ENCODE peak calls at places on chromosomes 12 and 14, in five cellular contexts. Q, H, D, T and J are unnamed samples. For H3K4me1, the result is how much of the 10 kb centered on the place peaks cover.

GRCh38 chr14:64293976-64294671 is at the start of gene ESR2:
- DNase-seq in H (no peak), T (peak), D (peak), Q (no peak), J (no peak)

GRCh38 chr14:72792051-72792788 is 101.7 kb downstream of the DPF3 start:
- DNase-seq in T (no peak), Q (no peak), D (peak), H (no peak), J (no peak)

GRCh38 chr14:76639606-76640272 is 121.5 kb upstream of the VASH1 start:
- DNase-seq in H (no peak), D (no peak), Q (no peak), T (no peak), J (no peak)

GRCh38 chr12:99131761-99132199 is 486.7 kb downstream of the APAF1 start:
- DNase-seq in H (no peak), D (peak), T (no peak), Q (no peak), J (no peak)

GRCh38 chr12:117980621-117981020 is 11.8 kb upstream of the KSR2 start:
- DNase-seq in D (no peak), Q (no peak), T (no peak), H (no peak), J (no peak)

GRCh38 chr12:863285-863684 is 86.2 kb downstream of the RAD52 start:
- DNase-seq in D (no peak), H (no peak), Q (no peak), T (no peak), J (no peak)

GRCh38 chr12:116319316-116319715 is 41.8 kb upstream of the MED13L start:
- DNase-seq in T (no peak), Q (no peak), D (no peak), H (no peak), J (no peak)

GRCh38 chr14:79552778-79553177 is 658.5 kb downstream of the DIO2 start:
- DNase-seq in T (no peak), H (no peak), Q (no peak), D (no peak), J (no peak)

GRCh38 chr14:61569783-61570182 is 125.5 kb upstream of the HIF1A start:
- DNase-seq in H (no peak), T (peak), D (no peak), Q (peak), J (peak)

GRCh38 chr14:66403183-66403582 is 83.0 kb upstream of the CCDC196 start:
- DNase-seq in Q (no peak), H (no peak), D (no peak), T (no peak), J (no peak)

GRCh38 chr12:57299514-57300016 is 48.6 kb upstream of the STAC3 start:
- DNase-seq in H (no peak), Q (no peak), D (no peak), T (no peak), J (no peak)

GRCh38 chr12:6834873-6835272 is 5.9 kb upstream of the GNB3 start:
- DNase-seq in H (no peak), T (no peak), D (no peak), Q (no peak), J (no peak)

GRCh38 chr12:58588771-58589170 is 331.5 kb downstream of the LRIG3 start:
- DNase-seq in H (no peak), D (no peak), T (no peak), Q (no peak), J (no peak)

GRCh38 chr14:56117765-56118610 is at the start of gene PELI2:
- DNase-seq in Q (peak), D (peak), H (peak), T (peak), J (peak)

GRCh38 chr12:52148541-52149181 is 43.2 kb downstream of the KRT80 start:
- DNase-seq in Q (peak), T (no peak), D (no peak), H (no peak), J (peak)

GRCh38 chr12:124774462-124775167 is 89.0 kb downstream of the SCARB1 start:
- DNase-seq in T (peak), H (no peak), Q (no peak), D (no peak), J (no peak)

GRCh38 chr12:19082365-19082911 is 47.1 kb upstream of the PLEKHA5 start:
- DNase-seq in D (no peak), Q (no peak), H (no peak), T (no peak), J (no peak)

GRCh38 chr12:75578546-75578945 is 67.1 kb upstream of the KRR1 start:
- DNase-seq in H (no peak), Q (no peak), T (no peak), D (no peak), J (no peak)

GRCh38 chr12:109167781-109168180 is 51.4 kb downstream of the ACACB start:
- DNase-seq in D (no peak), H (no peak), T (no peak), Q (no peak), J (no peak)

GRCh38 chr12:42180990-42181611 is 36.4 kb upstream of the GXYLT1 start:
- DNase-seq in Q (no peak), D (no peak), H (no peak), T (no peak), J (no peak)

GRCh38 chr12:107670999-107671643 is 14.5 kb upstream of the PWP1 start:
- DNase-seq in H (no peak), D (no peak), Q (no peak), T (peak), J (no peak)

GRCh38 chr12:59393506-59393905 is 202.3 kb upstream of the SLC16A7 start:
- DNase-seq in D (no peak), H (no peak), T (no peak), Q (no peak), J (no peak)

GRCh38 chr12:78534311-78534710 is 330.3 kb upstream of the SYT1 start:
- DNase-seq in D (no peak), T (no peak), Q (no peak), H (no peak), J (no peak)

GRCh38 chr14:54866588-54866987 is 36.0 kb downstream of the GCH1 start:
- DNase-seq in T (no peak), D (no peak), H (no peak), Q (no peak), J (no peak)

GRCh38 chr14:104092931-104093365 is 7.4 kb downstream of the ASPG start:
- DNase-seq in T (no peak), Q (no peak), H (no peak), D (no peak), J (no peak)

GRCh38 chr12:14366211-14366762 is 805 bp downstream of the ATF7IP start:
- DNase-seq in H (no peak), Q (no peak), D (no peak), T (no peak), J (no peak)

GRCh38 chr14:24721772-24722171 is 87.8 kb upstream of the GZMB start:
- DNase-seq in Q (no peak), D (no peak), T (no peak), H (no peak), J (no peak)

GRCh38 chr14:96251656-96252155 is 4.3 kb upstream of the BDKRB1 start:
- DNase-seq in H (no peak), T (no peak), D (no peak), Q (no peak), J (no peak)

GRCh38 chr14:103123634-103124500 is 606 bp downstream of the TNFAIP2 start:
- DNase-seq in H (peak), T (no peak), Q (peak), D (peak), J (no peak)

GRCh38 chr14:30608533-30609006 is 13.5 kb upstream of the SCFD1 start:
- DNase-seq in D (no peak), H (no peak), T (no peak), Q (no peak), J (no peak)

GRCh38 chr12:118059645-118060275 is 1.2 kb downstream of the WSB2 start:
- DNase-seq in D (no peak), H (no peak), T (no peak), Q (no peak), J (no peak)

GRCh38 chr12:80058586-80058985 is 40.8 kb upstream of the OTOGL start:
- DNase-seq in Q (no peak), T (no peak), H (no peak), D (no peak), J (no peak)

GRCh38 chr14:69873877-69874780 is 5.1 kb upstream of the SMOC1 start:
- DNase-seq in D (no peak), H (no peak), Q (no peak), T (no peak), J (peak)

GRCh38 chr14:55180434-55180833 is 11.0 kb downstream of the DLGAP5 start:
- DNase-seq in Q (no peak), T (no peak), H (no peak), D (no peak), J (no peak)

GRCh38 chr12:122393822-122394221 is 28.6 kb downstream of the CLIP1 start:
- DNase-seq in D (no peak), H (no peak), T (no peak), Q (no peak), J (no peak)

GRCh38 chr12:50390284-50390683 is 6.1 kb downstream of the FAM186A start:
- DNase-seq in Q (no peak), H (no peak), T (no peak), D (no peak), J (no peak)

GRCh38 chr14:51457858-51458562 is 193.7 kb upstream of the FRMD6 start:
- DNase-seq in Q (no peak), T (no peak), H (no peak), D (no peak), J (no peak)

DNA sequence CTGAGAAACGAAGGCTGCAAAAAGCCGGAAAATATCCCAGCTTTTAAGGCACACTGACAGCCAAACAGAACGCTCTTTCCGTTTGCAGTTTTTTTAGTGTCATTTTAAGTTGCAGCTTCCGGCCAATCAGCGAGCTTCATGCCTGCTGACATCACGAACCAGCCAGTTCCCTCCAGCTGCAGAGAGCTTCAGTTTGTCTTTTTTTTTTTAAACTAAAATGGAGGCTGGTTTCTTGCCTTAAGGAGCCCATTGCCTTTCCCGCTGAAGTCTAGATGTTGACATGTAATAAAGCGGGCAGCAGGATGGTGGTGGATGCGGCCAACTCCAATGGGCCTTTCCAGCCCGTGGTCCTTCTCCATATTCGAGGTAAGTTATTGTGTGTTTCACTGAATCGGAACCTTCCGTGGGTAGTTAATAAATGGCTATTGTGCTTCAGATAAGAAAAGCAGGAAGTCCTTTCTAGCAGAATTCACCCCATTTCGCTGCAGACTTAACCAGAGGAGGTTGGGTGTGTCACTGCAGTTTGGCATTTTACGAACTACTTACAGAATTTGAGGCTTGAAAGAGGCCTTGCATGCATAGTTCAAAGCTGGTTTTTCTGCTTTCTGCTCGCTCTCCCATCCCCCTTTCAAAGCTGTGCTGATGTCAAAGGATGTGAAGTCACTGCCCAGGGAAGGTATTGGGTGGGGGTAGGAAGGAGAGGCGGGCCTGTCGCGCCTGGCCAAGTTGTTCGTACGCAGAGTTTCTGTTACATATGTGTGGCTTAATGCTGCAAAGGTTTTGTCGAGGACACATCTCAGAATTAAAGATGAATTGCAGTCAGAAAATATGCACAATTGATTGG is 48.4 kb downstream of the PPP2R5C start:
- DNase-seq in H (peak), T (peak), D (peak), Q (peak), J (peak)
- H3K4me1 ChIP-seq in H (under half), T (under half), D (under half), Q (under half), J (under half)

GRCh38 chr14:105414456-105415371 is 4.9 kb upstream of the MTA1 start:
- DNase-seq in H (peak), Q (peak), T (peak), D (peak), J (no peak)
- H3K4me1 ChIP-seq in H (under half), Q (under half), T (under half), D (under half), J (under half)

DNA sequence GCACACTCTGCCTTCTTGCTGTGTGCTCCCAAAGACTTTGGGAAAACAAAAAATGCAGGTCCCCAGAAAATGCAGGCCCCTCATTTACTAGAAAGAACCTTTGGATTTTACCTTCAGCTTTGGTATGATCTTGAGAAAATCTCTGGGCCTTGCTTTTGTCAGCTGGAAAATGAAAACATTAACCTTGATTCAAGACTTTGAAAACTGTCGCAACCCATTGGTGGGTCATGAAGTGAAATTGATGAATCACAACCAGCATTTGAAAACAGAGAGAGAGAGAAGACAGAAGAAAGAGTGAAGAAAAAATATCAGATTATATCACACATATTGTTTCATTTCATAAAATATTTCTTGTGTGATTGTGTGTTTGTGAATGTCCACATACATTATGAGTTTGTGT is 322.5 kb downstream of the ZFP36L1 start:
- DNase-seq in H (no peak), Q (no peak), D (no peak), T (no peak), J (no peak)
- H3K4me1 ChIP-seq in H (under half), Q (under half), D (under half), T (under half), J (under half)

DNA sequence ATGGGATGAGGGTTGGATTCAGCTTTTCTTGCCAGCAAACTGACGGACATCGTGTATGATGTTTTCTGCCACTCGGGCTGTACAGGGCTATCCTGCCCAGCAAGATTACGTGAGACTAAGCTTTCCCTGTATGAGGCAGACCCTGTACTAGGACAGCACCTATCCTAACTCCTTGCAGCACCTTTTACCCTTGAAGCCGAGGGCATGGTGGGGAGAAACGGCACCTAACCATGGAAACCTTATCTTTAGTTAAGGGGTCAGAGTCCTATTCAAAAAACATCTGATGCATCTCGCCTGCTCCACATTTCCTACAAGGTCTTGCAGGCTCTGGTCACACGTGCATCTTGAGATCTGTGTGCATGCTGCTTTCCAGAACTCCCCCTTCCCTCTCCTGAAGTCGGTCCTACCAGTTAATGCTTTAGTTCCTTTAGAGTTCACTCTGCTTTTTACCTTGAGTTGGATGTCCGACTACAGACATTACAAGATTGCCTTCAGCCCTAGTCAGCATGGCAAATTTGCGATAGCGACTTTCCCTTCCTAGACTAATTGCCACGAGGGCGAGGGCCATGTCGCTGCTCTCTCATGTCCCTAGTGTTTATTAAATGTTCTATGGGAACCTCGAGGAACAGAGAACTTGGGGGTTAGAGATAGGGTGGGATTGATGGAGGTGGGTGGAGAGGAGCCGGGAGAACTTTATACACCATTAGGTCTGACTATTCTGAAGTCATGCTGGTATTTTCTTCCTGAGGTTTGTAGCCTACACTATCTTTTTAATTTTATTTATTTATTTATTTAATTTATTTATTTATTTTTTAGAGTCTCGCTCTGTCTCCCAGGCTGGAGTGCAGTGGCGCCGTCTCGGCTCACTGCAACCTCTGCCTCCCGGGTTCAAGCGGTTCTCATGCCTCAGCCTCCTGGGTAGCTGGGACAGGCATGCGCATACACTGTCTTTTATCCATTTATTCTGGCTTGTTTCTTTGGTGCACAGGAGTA is 6.6 kb downstream of the RAN start:
- DNase-seq in Q (no peak), D (no peak), T (no peak), H (no peak), J (no peak)
- H3K4me1 ChIP-seq in Q (under half), D (under half), T (under half), H (under half), J (under half)

DNA sequence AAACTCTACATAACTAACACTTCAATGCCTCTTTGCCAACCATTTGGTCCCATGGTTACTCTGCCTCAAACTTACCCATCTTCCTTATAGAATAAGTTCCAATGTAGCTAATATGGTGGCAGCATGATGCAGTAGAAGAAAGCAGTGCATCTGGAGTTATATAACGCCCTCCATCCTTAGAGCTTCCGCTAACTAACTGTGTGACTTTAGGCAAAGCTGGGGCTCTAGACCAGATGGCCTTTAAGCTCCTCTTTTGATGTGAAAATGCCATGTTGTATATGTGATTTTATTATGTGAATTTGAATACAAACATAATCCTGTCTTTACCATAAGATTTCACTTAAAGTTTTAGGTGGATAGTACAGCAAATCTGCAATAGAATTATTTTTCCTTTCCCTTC is 6.1 kb downstream of the ABCD2 start:
- DNase-seq in D (no peak), T (no peak), Q (no peak), H (no peak), J (no peak)
- H3K4me1 ChIP-seq in D (under half), T (under half), Q (under half), H (under half), J (under half)

GRCh38 chr12:82207556-82207955 is 150.6 kb downstream of the CCDC59 start:
- DNase-seq in D (no peak), T (no peak), Q (no peak), H (no peak), J (no peak)
- H3K4me1 ChIP-seq in D (under half), T (under half), Q (under half), H (under half), J (under half)

GRCh38 chr12:27551172-27551840 is 27.3 kb downstream of the PPFIBP1 start:
- DNase-seq in H (no peak), D (no peak), T (no peak), Q (no peak), J (no peak)
- H3K4me1 ChIP-seq in H (under half), D (half or more), T (under half), Q (under half), J (under half)

GRCh38 chr14:90606434-90606833 is 209.6 kb downstream of the CALM1 start:
- DNase-seq in Q (no peak), D (no peak), T (no peak), H (no peak), J (no peak)
- H3K4me1 ChIP-seq in Q (under half), D (under half), T (under half), H (under half), J (under half)

GRCh38 chr12:104507672-104508071 is 50.9 kb downstream of the CHST11 start:
- DNase-seq in D (no peak), H (no peak), Q (no peak), T (no peak), J (no peak)
- H3K4me1 ChIP-seq in D (under half), H (under half), Q (under half), T (under half), J (under half)